ENCODE peak calls at places on chromosome 1, in four cellular contexts. J, E, U and F are unnamed samples.
A peak's percentile ranks its signal among the peaks of the same experiment; 100 is the strongest.

GRCh38 chr1:68497358-68497698 is 446 bp upstream of the DEPDC1 start:
- DNase-seq in E (no peak), J (no peak), U (no peak), F (no peak)

GRCh38 chr1:81760487-81761097 is 40.1 kb upstream of the ADGRL2 start:
- DNase-seq in J (peak; percentile 45), E (no peak), U (no peak), F (no peak)

GRCh38 chr1:169682077-169682476 is 29.3 kb downstream of the SELL start:
- DNase-seq in U (no peak), E (no peak), J (no peak), F (no peak)

GRCh38 chr1:44151808-44152207 is 10.4 kb upstream of the KLF18 start:
- DNase-seq in E (no peak), J (no peak), U (no peak), F (no peak)

GRCh38 chr1:99171126-99171813 is 93.0 kb upstream of the PLPPR4 start:
- DNase-seq in J (no peak), U (no peak), E (no peak), F (no peak)

GRCh38 chr1:170562644-170563338 is 30.8 kb downstream of the GORAB start:
- DNase-seq in U (peak; percentile 22), E (peak; percentile 17), J (peak; percentile 87), F (peak; percentile 40)

GRCh38 chr1:2559509-2560298 is 3.5 kb downstream of the TNFRSF14 start:
- DNase-seq in U (no peak), E (no peak), J (no peak), F (no peak)

GRCh38 chr1:237834048-237834447 is 56.7 kb downstream of the ZP4 start:
- DNase-seq in J (no peak), E (no peak), U (no peak), F (no peak)

GRCh38 chr1:232622378-232622777 is 7.6 kb downstream of the SIPA1L2 start:
- DNase-seq in J (no peak), U (no peak), E (no peak), F (no peak)

GRCh38 chr1:10519016-10519417 is 44.3 kb downstream of the PEX14 start:
- DNase-seq in E (no peak), J (no peak), U (peak; percentile 39), F (no peak)

GRCh38 chr1:169360415-169360814 is 7.2 kb downstream of the NME7 start:
- DNase-seq in E (no peak), U (no peak), J (peak; percentile 2), F (no peak)

GRCh38 chr1:197559244-197559643 is 216.0 kb downstream of the DENND1B start:
- DNase-seq in U (no peak), J (peak; percentile 5), E (no peak), F (no peak)

GRCh38 chr1:43302721-43303476 is 2.1 kb downstream of the TIE1 start:
- DNase-seq in U (peak; percentile 16), J (peak; percentile 52), E (no peak), F (no peak)

GRCh38 chr1:232990176-232990723 is 39.8 kb downstream of the NTPCR start:
- DNase-seq in J (no peak), U (no peak), E (no peak), F (no peak)

GRCh38 chr1:203627819-203628184 is 1.2 kb downstream of the ATP2B4 start:
- DNase-seq in E (no peak), J (no peak), U (no peak), F (no peak)

GRCh38 chr1:225697437-225697836 is 44.5 kb upstream of the ENAH start:
- DNase-seq in U (no peak), E (no peak), J (no peak), F (no peak)

GRCh38 chr1:202498542-202498941 is 150.0 kb downstream of the PPP1R12B start:
- DNase-seq in J (peak; percentile 49), U (no peak), E (no peak), F (no peak)

GRCh38 chr1:240344918-240345317 is 253.2 kb downstream of the FMN2 start:
- DNase-seq in E (no peak), U (no peak), J (peak; percentile 61), F (no peak)

GRCh38 chr1:243597383-243597782 is 252.7 kb downstream of the AKT3 start:
- DNase-seq in U (no peak), J (peak; percentile 3), E (no peak), F (no peak)

GRCh38 chr1:17881761-17882160 is 126.6 kb downstream of the ACTL8 start:
- DNase-seq in J (no peak), U (no peak), E (no peak), F (no peak)
- TF ChIP-seq MAZ in J (no peak), U (no peak), E (no peak), F (no peak)

DNA sequence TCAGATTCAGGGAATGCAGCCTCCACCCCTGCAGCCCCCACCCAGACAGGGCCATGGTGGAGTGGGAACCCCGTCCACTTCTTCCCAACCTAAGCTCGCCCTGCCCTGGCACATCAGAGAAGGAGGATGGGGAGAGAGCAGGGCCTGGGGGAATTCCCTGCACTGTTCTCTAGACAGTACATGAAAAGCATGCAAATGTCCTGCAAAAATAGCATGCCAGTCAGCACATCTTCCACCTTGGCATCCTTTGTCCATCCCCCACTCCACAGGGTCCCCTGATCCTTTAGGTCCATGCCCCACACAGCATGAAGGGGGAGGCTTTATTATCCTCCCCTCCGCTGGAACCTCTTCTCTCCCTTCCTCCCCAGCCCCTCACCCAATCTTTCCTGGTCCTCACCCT is 35.0 kb upstream of the RD3 start:
- DNase-seq in J (no peak), E (no peak), U (no peak), F (no peak)
- TF ChIP-seq MAZ in J (no peak), E (no peak), U (no peak), F (no peak)

GRCh38 chr1:54604572-54605370 is 18.6 kb downstream of the FAM151A start:
- DNase-seq in J (no peak), E (no peak), U (no peak), F (no peak)
- TF ChIP-seq MAZ in J (no peak), E (no peak), U (no peak), F (no peak)

GRCh38 chr1:94553323-94553730 is 11.8 kb upstream of the F3 start:
- DNase-seq in E (no peak), U (peak; percentile 45), J (peak; percentile 65), F (no peak)
- TF ChIP-seq MAZ in E (no peak), U (no peak), J (no peak), F (no peak)

GRCh38 chr1:236779312-236779711 is 15.8 kb upstream of the MTR start:
- DNase-seq in U (no peak), E (no peak), J (no peak), F (no peak)

GRCh38 chr1:236773919-236774318 is 21.2 kb upstream of the MTR start:
- DNase-seq in E (no peak), U (no peak), J (no peak), F (no peak)

GRCh38 chr1:236774926-236775325 is 20.2 kb upstream of the MTR start:
- DNase-seq in E (no peak), U (peak; percentile 24), J (peak; percentile 15), F (peak; percentile 33)
- TF ChIP-seq MAZ in E (no peak), U (no peak), J (no peak), F (no peak)

GRCh38 chr1:84782311-84782771 is 92.1 kb upstream of the SSX2IP start:
- DNase-seq in U (peak; percentile 51), E (peak; percentile 80), J (peak; percentile 17), F (peak; percentile 89)
- TF ChIP-seq MAZ in U (no peak), E (no peak), J (no peak), F (peak; percentile 37)

DNA sequence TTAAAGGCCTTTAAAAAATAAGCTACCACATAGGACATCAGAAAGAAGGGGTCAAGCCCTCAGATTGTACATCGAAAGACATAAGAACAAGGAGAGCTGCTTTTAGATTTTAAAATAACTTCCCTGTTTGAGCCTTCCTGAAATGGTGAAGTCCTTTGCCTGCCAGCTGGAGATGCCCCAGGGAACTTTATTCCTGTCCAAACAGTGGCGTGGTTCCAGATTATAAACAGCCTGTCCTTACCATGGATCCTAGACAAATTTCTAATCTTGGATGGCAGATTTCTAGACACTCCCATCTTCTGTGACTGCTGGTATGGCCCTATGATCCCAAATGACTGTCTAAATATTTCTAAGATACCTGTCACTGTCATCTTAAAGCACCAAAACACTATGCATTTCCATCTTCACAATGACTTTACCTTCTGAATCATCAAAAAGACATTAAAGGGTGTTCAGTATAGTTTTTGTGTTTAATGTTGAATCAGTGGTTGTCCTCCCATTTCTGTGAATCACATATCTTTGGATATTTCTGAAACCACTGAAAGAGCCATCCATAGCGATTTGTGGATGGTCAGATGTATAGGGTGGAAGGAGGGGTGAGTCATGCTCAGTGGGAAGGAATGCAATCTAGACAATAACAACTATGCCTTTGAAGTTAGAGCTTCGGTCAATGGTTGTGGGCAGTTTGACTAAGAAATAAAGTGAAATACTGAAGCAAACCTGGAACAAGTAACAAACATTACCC is 23.2 kb downstream of the ILDR2 start:
- DNase-seq in E (no peak), J (peak; percentile 48), U (peak; percentile 32), F (no peak)
- TF ChIP-seq MAZ in E (no peak), J (no peak), U (no peak), F (no peak)

GRCh38 chr1:67148516-67149178 is 13.9 kb upstream of the C1orf141 start:
- DNase-seq in J (no peak), U (no peak), E (no peak), F (peak; percentile 15)

GRCh38 chr1:67146539-67146938 is 11.8 kb upstream of the C1orf141 start:
- DNase-seq in E (no peak), U (no peak), J (no peak), F (no peak)

GRCh38 chr1:67146101-67146500 is 11.3 kb upstream of the C1orf141 start:
- DNase-seq in J (no peak), U (no peak), E (no peak), F (no peak)

GRCh38 chr1:67150931-67151330 is 15.3 kb upstream of the IL23R start:
- DNase-seq in J (no peak), U (no peak), E (no peak), F (no peak)

DNA sequence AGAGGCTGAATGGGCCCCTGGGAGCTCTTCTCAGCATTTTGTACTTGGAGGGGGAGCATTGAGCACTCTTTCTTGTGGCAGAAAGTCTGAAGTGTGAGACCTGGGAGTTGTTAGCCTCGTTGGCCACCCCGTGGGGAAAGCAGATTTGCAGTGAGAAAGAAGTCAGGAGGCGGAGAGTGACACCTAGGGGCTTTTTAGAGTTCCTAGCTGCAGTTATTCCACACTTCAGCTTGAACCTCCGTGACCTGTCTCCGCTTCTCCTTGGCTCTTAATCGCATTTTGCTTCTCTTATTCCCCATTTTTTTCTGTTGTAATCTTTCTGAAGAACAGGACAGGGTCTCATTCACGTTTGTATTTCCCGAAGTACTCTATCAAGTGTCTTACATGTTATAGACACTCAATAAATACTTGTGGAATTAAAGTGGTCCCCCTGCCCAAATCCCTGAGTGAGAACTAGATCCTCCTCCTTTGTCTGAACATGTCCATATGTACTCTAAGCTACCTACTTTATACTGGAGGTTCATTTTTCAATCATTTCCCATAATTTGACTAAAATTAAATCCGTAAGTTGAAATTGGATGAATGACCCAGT is 14.5 kb upstream of the C1orf141 start:
- DNase-seq in E (peak; percentile 18), J (peak; percentile 82), U (peak; percentile 70), F (peak; percentile 90)
- TF ChIP-seq MAZ in E (no peak), J (no peak), U (no peak), F (peak; percentile 57)

GRCh38 chr1:147741075-147741474 is 19.3 kb downstream of the GJA5 start:
- DNase-seq in U (no peak), J (no peak), E (no peak), F (no peak)
- TF ChIP-seq MAZ in U (no peak), J (no peak), E (no peak), F (no peak)

GRCh38 chr1:48676376-48676775 is 100.3 kb downstream of the BEND5 start:
- DNase-seq in J (no peak), E (no peak), U (no peak), F (no peak)
- TF ChIP-seq MAZ in J (no peak), E (no peak), U (no peak), F (no peak)